ENCODE peak calls at places on chromosomes 11 and 22, in ten cellular contexts. T is foreskin fibroblast; V is A549; J is cardiac fibroblast; W is MM.1S; A is tibial nerve; F is heart right ventricle; E is NB4; U is mesenchymal stem cell; G is Jurkat, Clone E6-1. P is an unnamed sample.

GRCh38 chr22:44567846-44568493 is 69.9 kb upstream of the RTL6 start:
- DNase-seq in T (peak), V (peak), J (peak), W (peak), A (no peak), F (peak), E (peak), U (peak), G (peak), P (peak)

GRCh38 chr11:78199015-78199652 is 10.4 kb downstream of the USP35 start:
- DNase-seq in T (no peak), V (no peak), J (no peak), W (no peak), A (no peak), F (no peak), E (no peak), U (no peak), G (no peak), P (no peak)

GRCh38 chr11:62404435-62404834 is 14.4 kb upstream of the SCGB1A1 start:
- DNase-seq in T (no peak), V (no peak), J (no peak), W (no peak), A (no peak), F (no peak), E (no peak), U (no peak), G (no peak), P (no peak)

GRCh38 chr11:45899448-45900174 is 7.5 kb downstream of the FREY1 start:
- DNase-seq in T (peak), V (peak), J (peak), W (no peak), A (peak), F (peak), E (peak), U (peak), G (peak), P (peak)

GRCh38 chr22:30712094-30712493 is 17.4 kb downstream of the OSBP2 start:
- DNase-seq in T (no peak), V (no peak), J (no peak), W (no peak), A (no peak), F (no peak), E (no peak), U (no peak), G (no peak), P (no peak)

GRCh38 chr11:127996825-127997224 is 590.5 kb downstream of the ETS1 start:
- DNase-seq in T (peak), V (no peak), J (peak), W (no peak), A (no peak), F (no peak), E (no peak), U (peak), G (no peak), P (no peak)

GRCh38 chr11:20065040-20065805 is 95.1 kb downstream of the DBX1 start:
- DNase-seq in T (no peak), V (no peak), J (no peak), W (no peak), A (no peak), F (no peak), E (no peak), U (no peak), G (no peak), P (no peak)

GRCh38 chr11:58061813-58062212 is 31.1 kb downstream of the OR6Q1 start:
- DNase-seq in T (peak), V (no peak), J (peak), W (no peak), A (no peak), F (no peak), E (peak), U (no peak), G (no peak), P (no peak)

GRCh38 chr11:16825091-16825490 is 86.6 kb downstream of the C11orf58 start:
- DNase-seq in T (no peak), V (no peak), J (no peak), W (no peak), A (no peak), F (no peak), E (no peak), U (no peak), G (no peak), P (no peak)

GRCh38 chr11:77249427-77249826 is 52.1 kb downstream of the GDPD4 start:
- DNase-seq in T (peak), V (no peak), J (no peak), W (no peak), A (no peak), F (no peak), E (no peak), U (peak), G (no peak), P (no peak)

DNA sequence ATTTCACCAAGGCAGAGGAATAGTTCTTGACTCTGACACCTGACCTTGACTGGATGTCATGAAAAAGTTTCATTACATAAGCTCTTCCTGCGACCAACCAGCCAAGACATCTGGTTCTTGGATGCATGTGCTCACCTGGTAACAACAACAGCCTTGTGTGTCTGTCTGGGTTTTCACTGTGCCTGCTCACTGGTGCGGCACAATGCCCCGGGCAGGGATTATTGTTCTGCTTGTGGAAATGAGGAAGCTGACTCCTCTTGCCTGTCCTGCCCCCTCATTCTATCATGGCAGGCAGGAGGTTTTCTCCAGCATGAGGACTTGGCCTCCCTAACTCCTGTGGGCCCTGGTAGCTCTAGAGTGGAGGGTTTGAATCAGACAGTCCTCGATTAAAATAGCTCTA is 11.0 kb downstream of the PPFIBP2 start:
- DNase-seq in T (no peak), V (no peak), J (no peak), W (no peak), A (no peak), F (no peak), E (peak), U (no peak), G (no peak), P (no peak)
- H3K4me3 ChIP-seq in T (no peak), V (no peak), J (no peak), W (no peak), A (no peak), F (no peak), E (no peak), U (no peak), G (no peak), P (no peak)

GRCh38 chr11:2095542-2095941 is 43.6 kb downstream of the IGF2 start:
- DNase-seq in T (no peak), V (no peak), J (no peak), W (no peak), A (no peak), F (no peak), E (no peak), U (no peak), G (no peak), P (no peak)
- H3K4me3 ChIP-seq in T (no peak), V (no peak), J (no peak), W (no peak), A (no peak), F (no peak), E (no peak), U (no peak), G (no peak), P (no peak)

DNA sequence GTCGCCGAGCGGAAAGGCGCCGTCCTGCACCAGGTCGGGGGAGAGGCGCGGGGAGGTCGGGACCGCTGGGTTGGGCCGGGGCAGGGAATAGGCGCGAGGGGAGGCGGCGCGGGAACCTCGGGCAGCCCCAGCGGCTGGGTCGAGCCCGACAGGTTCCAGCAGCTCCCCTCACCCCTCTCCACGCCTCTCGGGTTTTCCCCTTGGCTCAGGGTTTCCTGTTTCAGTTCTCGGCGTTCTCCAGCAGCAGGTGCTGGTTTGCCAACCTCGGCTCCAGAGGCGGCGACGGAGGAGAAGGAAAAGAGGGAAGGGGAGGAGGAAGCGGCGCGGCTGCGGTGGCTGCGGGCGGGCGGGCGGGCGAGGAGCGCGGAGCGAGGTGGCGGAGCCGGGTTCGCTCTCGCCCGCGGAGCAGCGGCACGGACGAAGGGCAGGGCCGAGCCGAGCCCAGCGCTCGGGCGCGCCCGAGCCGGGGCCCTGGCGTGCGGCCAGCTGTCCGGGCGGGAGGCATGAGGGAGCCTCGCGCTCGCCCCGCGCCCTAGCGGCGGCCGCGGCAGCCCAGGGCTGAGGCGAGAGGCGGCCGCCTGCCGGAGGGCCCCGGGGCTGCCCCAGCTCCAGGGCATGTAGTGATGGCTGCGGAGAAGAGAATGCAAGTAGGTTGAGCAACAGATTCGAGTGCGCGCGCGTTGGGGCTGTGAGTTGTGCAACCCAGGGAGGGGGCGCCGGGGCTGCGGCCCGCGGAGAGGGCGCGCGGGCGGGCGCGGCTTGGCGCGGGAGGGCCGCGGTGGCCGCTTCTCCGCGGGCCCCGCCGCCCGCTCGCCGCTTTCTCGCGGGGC is at the start of gene ZC3H12C:
- DNase-seq in T (peak), V (peak), J (peak), W (peak), A (peak), F (peak), E (peak), U (peak), G (no peak), P (peak)
- H3K4me3 ChIP-seq in T (peak), V (peak), J (peak), W (peak), A (peak), F (peak), E (no peak), U (peak), G (no peak), P (peak)

GRCh38 chr11:2507212-2507901 is 62.5 kb downstream of the KCNQ1 start:
- DNase-seq in T (no peak), V (no peak), J (no peak), W (no peak), A (peak), F (no peak), E (no peak), U (no peak), G (no peak), P (no peak)
- H3K4me3 ChIP-seq in T (no peak), V (no peak), J (no peak), W (no peak), A (no peak), F (no peak), E (no peak), U (no peak), G (no peak), P (no peak)

DNA sequence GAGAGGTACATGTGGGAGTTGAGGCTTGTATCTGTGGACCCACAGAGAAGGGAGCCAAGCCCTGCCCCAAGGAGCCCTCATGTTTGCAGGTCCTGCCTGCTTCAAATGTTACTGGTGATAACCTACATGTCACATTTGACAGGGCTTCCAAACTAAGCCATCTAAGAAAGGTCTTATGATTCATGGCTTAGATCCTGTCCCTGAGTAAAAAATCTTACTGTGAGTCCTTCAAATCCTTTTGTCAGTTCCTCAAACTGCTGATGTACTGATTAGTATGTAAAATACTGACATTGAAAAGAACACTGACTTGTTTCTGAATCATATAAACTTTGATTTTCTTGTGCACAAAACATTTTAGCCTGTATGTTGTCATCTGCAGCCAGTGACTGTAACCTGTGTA is 1.0 kb upstream of the PANX1 start:
- DNase-seq in T (no peak), V (no peak), J (no peak), W (no peak), A (no peak), F (no peak), E (peak), U (no peak), G (no peak), P (no peak)
- H3K4me3 ChIP-seq in T (peak), V (peak), J (peak), W (peak), A (no peak), F (peak), E (no peak), U (no peak), G (peak), P (peak)

GRCh38 chr11:35138606-35138948 is 394 bp upstream of the CD44 start:
- DNase-seq in T (no peak), V (no peak), J (no peak), W (no peak), A (no peak), F (no peak), E (no peak), U (no peak), G (no peak), P (no peak)

GRCh38 chr11:35138949-35139881 is at the start of gene CD44:
- DNase-seq in T (peak), V (peak), J (peak), W (peak), A (peak), F (peak), E (peak), U (peak), G (no peak), P (peak)

GRCh38 chr11:35139883-35140282 is 912 bp downstream of the CD44 start:
- DNase-seq in T (no peak), V (no peak), J (no peak), W (no peak), A (no peak), F (no peak), E (peak), U (peak), G (no peak), P (no peak)

GRCh38 chr11:35136311-35136710 is 2.7 kb upstream of the CD44 start:
- DNase-seq in T (no peak), V (no peak), J (no peak), W (no peak), A (no peak), F (no peak), E (no peak), U (peak), G (no peak), P (no peak)

GRCh38 chr11:35138058-35138457 is 913 bp upstream of the CD44 start:
- DNase-seq in T (no peak), V (no peak), J (no peak), W (no peak), A (no peak), F (no peak), E (no peak), U (no peak), G (no peak), P (no peak)
- H3K4me3 ChIP-seq in T (peak), V (peak), J (no peak), W (peak), A (peak), F (peak), E (no peak), U (no peak), G (no peak), P (peak)

DNA sequence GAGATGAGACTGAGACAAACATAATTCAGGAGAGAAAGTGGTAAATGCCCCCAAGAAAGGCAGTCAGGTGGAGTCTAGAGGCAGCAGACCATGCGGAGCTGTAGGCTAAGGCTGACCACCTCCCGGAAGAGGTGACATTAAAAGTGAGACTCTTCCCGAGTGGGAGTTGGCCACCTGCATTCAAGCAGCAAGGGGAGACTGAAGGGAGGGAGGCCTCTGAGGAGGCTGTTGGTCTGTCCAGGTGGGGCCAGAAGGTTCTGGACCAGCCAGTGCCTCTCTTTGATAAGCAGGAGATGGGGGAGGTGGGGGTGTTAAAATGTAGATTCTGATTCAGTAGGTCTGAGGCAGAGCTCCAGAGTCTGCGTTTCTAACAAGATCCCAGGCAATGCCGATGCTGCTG is 37.5 kb downstream of the CD6 start:
- DNase-seq in T (no peak), V (no peak), J (no peak), W (no peak), A (no peak), F (no peak), E (no peak), U (no peak), G (no peak), P (no peak)
- H3K4me3 ChIP-seq in T (no peak), V (no peak), J (no peak), W (no peak), A (no peak), F (no peak), E (no peak), U (no peak), G (no peak), P (no peak)

GRCh38 chr11:18312663-18313420 is 9.1 kb downstream of the HPS5 start:
- DNase-seq in T (peak), V (no peak), J (peak), W (no peak), A (no peak), F (no peak), E (no peak), U (peak), G (no peak), P (peak)

GRCh38 chr11:18309691-18310090 is 12.2 kb downstream of the HPS5 start:
- DNase-seq in T (no peak), V (no peak), J (no peak), W (no peak), A (no peak), F (no peak), E (no peak), U (no peak), G (no peak), P (no peak)

GRCh38 chr11:18310800-18311340 is 11.1 kb downstream of the HPS5 start:
- DNase-seq in T (no peak), V (no peak), J (no peak), W (no peak), A (no peak), F (no peak), E (peak), U (no peak), G (no peak), P (no peak)

GRCh38 chr11:18313985-18314763 is 7.8 kb downstream of the HPS5 start:
- DNase-seq in T (peak), V (peak), J (peak), W (no peak), A (no peak), F (no peak), E (peak), U (peak), G (no peak), P (no peak)

GRCh38 chr11:18312012-18312411 is 9.9 kb downstream of the HPS5 start:
- DNase-seq in T (peak), V (no peak), J (peak), W (no peak), A (no peak), F (no peak), E (no peak), U (no peak), G (no peak), P (no peak)
- H3K4me3 ChIP-seq in T (no peak), V (no peak), J (no peak), W (no peak), A (no peak), F (no peak), E (no peak), U (no peak), G (no peak), P (no peak)